ENCODE peak calls at places on chromosomes 6 and 20, in four cellular contexts. W is dorsolateral prefrontal cortex; T is CD8-positive, alpha-beta T cell; Y is HL-60. Q is an unnamed sample.

GRCh38 chr6:147285087-147285855 is 81.1 kb downstream of the STXBP5 start:
- DNase-seq in W (no peak), T (no peak), Y (no peak), Q (no peak)

GRCh38 chr20:10563935-10564492 is 109.8 kb downstream of the JAG1 start:
- DNase-seq in W (no peak), T (no peak), Y (no peak), Q (no peak)

GRCh38 chr6:169046483-169047192 is 207.0 kb downstream of the THBS2 start:
- DNase-seq in W (no peak), T (no peak), Y (no peak), Q (no peak)

GRCh38 chr20:53872561-53873248 is 197.7 kb downstream of the BCAS1 start:
- DNase-seq in W (no peak), T (peak; percentile 33), Y (no peak), Q (no peak)

GRCh38 chr6:42163941-42164340 is 9.2 kb upstream of the GUCA1A start:
- DNase-seq in W (no peak), T (no peak), Y (peak; percentile 9), Q (no peak)

GRCh38 chr6:33429745-33430042 is 9.8 kb downstream of the SYNGAP1 start:
- DNase-seq in W (no peak), T (no peak), Y (no peak), Q (no peak)

GRCh38 chr20:9573598-9573997 is 59.2 kb downstream of the LAMP5 start:
- DNase-seq in W (peak; percentile 49), T (no peak), Y (no peak), Q (peak; percentile 33)

GRCh38 chr20:53660947-53661381 is 67.3 kb upstream of the ZNF217 start:
- DNase-seq in W (no peak), T (no peak), Y (no peak), Q (no peak)

GRCh38 chr20:57061058-57061900 is 205.2 kb downstream of the BMP7 start:
- DNase-seq in W (peak; percentile 14), T (no peak), Y (no peak), Q (no peak)

GRCh38 chr6:169700296-169700695 is 1.5 kb downstream of the WDR27 start:
- DNase-seq in W (no peak), T (no peak), Y (peak; percentile 54), Q (no peak)

GRCh38 chr6:142301421-142302391 is at the start of gene ADGRG6:
- DNase-seq in W (no peak), T (peak; percentile 24), Y (peak; percentile 65), Q (peak; percentile 78)

GRCh38 chr6:22651731-22652130 is 82.4 kb downstream of the HDGFL1 start:
- DNase-seq in W (no peak), T (no peak), Y (no peak), Q (no peak)

GRCh38 chr6:119612176-119612870 is 262.8 kb upstream of the MAN1A1 start:
- DNase-seq in W (no peak), T (no peak), Y (no peak), Q (no peak)

GRCh38 chr6:158175111-158175510 is 7.0 kb downstream of the GTF2H5 start:
- DNase-seq in W (no peak), T (no peak), Y (no peak), Q (no peak)

GRCh38 chr20:62489186-62489939 is 13.6 kb upstream of the GATA5 start:
- DNase-seq in W (no peak), T (no peak), Y (no peak), Q (no peak)

GRCh38 chr6:33207569-33208088 is 671 bp upstream of the RING1 start:
- DNase-seq in W (peak; percentile 14), T (no peak), Y (peak; percentile 25), Q (peak; percentile 68)

GRCh38 chr6:100035873-100036653 is 42.0 kb upstream of the MCHR2 start:
- DNase-seq in W (no peak), T (no peak), Y (no peak), Q (no peak)

GRCh38 chr20:4549711-4550259 is 171.9 kb upstream of the PRND start:
- DNase-seq in W (no peak), T (no peak), Y (no peak), Q (no peak)

GRCh38 chr6:121897337-121897760 is 461.9 kb downstream of the GJA1 start:
- DNase-seq in W (no peak), T (no peak), Y (no peak), Q (no peak)

GRCh38 chr6:69570126-69570525 is 226.7 kb downstream of the LMBRD1 start:
- DNase-seq in W (no peak), T (no peak), Y (no peak), Q (no peak)

GRCh38 chr20:33933469-33933909 is 60.2 kb upstream of the RALY start:
- DNase-seq in W (peak; percentile 30), T (peak; percentile 6), Y (peak; percentile 68), Q (peak; percentile 59)

GRCh38 chr20:53671370-53671769 is 77.7 kb upstream of the ZNF217 start:
- DNase-seq in W (no peak), T (no peak), Y (no peak), Q (no peak)

GRCh38 chr20:1632228-1632577 is 12.4 kb upstream of the SIRPB1 start:
- DNase-seq in W (no peak), T (no peak), Y (no peak), Q (no peak)

GRCh38 chr6:70669133-70669532 is 1.4 kb downstream of the SMAP1 start:
- DNase-seq in W (no peak), T (no peak), Y (no peak), Q (no peak)

GRCh38 chr6:163408352-163408991 is 6.0 kb upstream of the QKI start:
- DNase-seq in W (no peak), T (no peak), Y (no peak), Q (no peak)

GRCh38 chr6:113818528-113818927 is 38.6 kb upstream of the MARCKS start:
- DNase-seq in W (no peak), T (no peak), Y (no peak), Q (no peak)

GRCh38 chr20:58117944-58118343 is 110.5 kb downstream of the ANKRD60 start:
- DNase-seq in W (no peak), T (no peak), Y (no peak), Q (no peak)

GRCh38 chr20:2124632-2125131 is 23.1 kb downstream of the STK35 start:
- DNase-seq in W (no peak), T (no peak), Y (no peak), Q (no peak)

GRCh38 chr6:159788276-159788675 is 1.1 kb downstream of the TCP1 start:
- DNase-seq in W (no peak), T (peak; percentile 6), Y (no peak), Q (no peak)

GRCh38 chr6:145273136-145273535 is 462.2 kb downstream of the EPM2A start:
- DNase-seq in W (no peak), T (no peak), Y (no peak), Q (no peak)
- H3K4me3 ChIP-seq in W (no peak overlapping the region), T (no peak overlapping the region), Y (no peak overlapping the region), Q (no peak overlapping the region)

GRCh38 chr20:38626921-38627659 is 25.5 kb downstream of the ARHGAP40 start:
- DNase-seq in W (no peak), T (no peak), Y (no peak), Q (no peak)

GRCh38 chr20:38625896-38626295 is 24.3 kb downstream of the ARHGAP40 start:
- DNase-seq in W (no peak), T (no peak), Y (no peak), Q (no peak)

GRCh38 chr20:38623061-38623460 is 21.5 kb downstream of the ARHGAP40 start:
- DNase-seq in W (no peak), T (no peak), Y (no peak), Q (no peak)

GRCh38 chr20:38620501-38620900 is 18.9 kb downstream of the ARHGAP40 start:
- DNase-seq in W (peak; percentile 68), T (no peak), Y (no peak), Q (no peak)

GRCh38 chr20:38624084-38624483 is 22.5 kb downstream of the ARHGAP40 start:
- DNase-seq in W (no peak), T (no peak), Y (no peak), Q (no peak)
- TF ChIP-seq CTCF in W (no peak), T (no peak), Y (no peak), Q (no peak)

DNA sequence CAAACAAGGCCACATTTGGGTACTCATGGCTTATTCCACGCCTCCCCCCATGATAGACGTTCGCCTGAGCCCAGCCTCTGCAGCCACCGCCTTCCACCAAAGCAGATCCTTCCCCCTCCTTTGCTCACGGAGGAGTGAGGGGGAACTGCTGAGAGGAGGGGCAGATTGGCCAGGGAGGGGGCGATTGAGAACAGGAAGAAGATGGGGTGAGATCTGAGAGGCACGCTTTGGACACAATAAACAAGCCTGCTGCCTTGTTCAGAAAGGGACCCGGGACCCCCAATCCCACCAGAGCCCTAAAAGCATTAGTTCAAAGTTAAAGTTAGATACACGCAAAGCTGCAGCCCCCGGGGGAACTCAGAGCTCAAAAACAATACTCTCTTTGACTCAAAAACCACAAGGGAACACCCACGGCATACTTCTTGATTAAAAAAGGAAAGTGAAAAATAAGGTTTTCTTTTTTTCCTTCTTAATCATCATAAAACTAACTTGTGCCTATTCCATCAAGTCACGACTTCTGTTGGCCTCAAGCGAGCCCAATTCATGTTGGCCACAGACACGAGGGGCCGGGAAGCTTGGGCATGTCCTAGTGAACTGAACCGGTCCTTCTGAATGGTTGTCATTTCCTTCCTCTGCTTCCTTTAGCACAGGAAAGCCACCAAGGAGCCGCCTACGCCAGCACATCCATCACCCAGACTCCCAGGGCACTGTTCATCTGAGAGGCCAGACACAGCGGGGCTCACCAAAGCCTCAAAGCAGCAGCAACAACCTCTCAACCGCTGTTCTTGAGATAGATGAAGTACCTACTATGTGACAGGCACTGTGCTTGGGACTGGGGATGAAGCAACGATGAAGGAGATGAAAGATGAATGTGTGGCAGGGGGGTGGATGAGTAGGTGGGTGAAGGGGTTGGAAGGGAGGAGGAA is 44.7 kb downstream of the NFATC2 start:
- DNase-seq in W (no peak), T (no peak), Y (peak; percentile 81), Q (no peak)
- H3K27me3 ChIP-seq in W (peaks cover 5% of the 10 kb centered on the region), T (no peaks in the 10 kb centered on the region), Y (no peaks in the 10 kb centered on the region), Q (no peaks in the 10 kb centered on the region)

GRCh38 chr6:167351656-167352354 is 26.9 kb downstream of the TTLL2 start:
- DNase-seq in W (no peak), T (no peak), Y (no peak), Q (no peak)

GRCh38 chr6:167345960-167346359 is 21.1 kb downstream of the TTLL2 start:
- DNase-seq in W (no peak), T (no peak), Y (no peak), Q (no peak)

GRCh38 chr6:167349816-167350215 is 24.9 kb downstream of the TTLL2 start:
- DNase-seq in W (no peak), T (no peak), Y (no peak), Q (no peak)

GRCh38 chr6:167350322-167350721 is 25.4 kb downstream of the TTLL2 start:
- DNase-seq in W (no peak), T (no peak), Y (no peak), Q (no peak)

DNA sequence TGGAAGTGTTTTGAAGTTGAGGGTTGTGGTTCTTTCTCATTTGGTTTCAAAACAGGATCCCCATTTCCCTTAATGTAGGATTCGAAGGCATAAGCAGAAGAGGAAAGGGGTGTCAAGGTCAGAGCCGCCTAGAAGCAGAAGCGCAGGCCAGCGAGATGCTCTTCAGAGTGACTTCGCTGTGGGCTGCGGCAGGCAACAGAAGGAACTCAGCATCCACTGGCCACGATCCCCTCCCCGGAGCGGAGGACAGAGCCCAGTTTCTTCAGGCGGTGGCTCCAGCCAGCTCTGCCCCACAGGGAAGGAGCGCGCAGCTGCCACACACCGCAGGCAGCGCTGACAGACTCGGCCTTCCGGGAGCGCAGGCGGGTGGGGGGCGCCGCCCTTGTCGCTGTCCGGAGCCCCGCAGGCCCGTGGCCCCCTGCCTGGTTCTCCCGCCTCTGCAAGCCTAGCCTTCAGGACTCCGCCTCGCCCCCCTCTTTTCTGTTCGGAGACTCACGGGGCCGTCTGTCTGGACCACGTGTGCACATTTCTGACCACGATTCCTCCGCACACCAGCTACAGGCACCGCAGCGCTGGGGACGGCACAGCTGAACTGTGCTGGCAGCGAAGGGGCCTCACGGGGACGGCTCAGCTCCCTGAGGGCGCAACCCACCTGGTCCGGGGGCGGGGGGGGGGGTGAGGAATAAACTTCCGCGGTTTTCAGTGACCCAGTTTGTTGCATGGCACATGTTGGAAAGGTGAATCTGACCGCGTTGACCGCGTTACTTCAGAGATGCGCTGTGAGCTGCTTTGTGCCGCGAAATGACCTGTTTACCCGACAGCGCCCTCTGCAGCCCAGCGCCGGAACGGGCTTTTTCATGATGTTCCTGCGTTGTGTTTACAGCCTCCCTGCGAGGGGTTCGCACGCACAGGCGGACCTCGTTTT is 26.1 kb downstream of the TTLL2 start:
- DNase-seq in W (peak; percentile 73), T (peak; percentile 75), Y (peak; percentile 57), Q (peak; percentile 90)
- H3K4me3 ChIP-seq in W (peak overlapping the region; percentile 29), T (peak overlapping the region; percentile 62), Y (peak overlapping the region; percentile 28), Q (peak overlapping the region; percentile 23)

Q was measured in pancreas.